ENCODE peak calls at places on chromosomes 3 and 15, in nine cellular contexts. One of them, this sample, is unnamed.

GRCh38 chr3:197541756-197542539 is 13.8 kb downstream of the BDH1 start:
- DNase-seq in heart left ventricle: no peak
- DNase-seq in esophagus squamous epithelium: no peak
- DNase-seq in Peyer's patch: no peak
- DNase-seq in neuronal stem cell: peak; percentile 67
- DNase-seq in hepatocyte: peak; percentile 71
- DNase-seq in body of pancreas: peak; percentile 46
- DNase-seq in heart right ventricle: peak; percentile 48
- DNase-seq in AG04450: peak; percentile 58
- DNase-seq in this sample: no peak

GRCh38 chr3:44883999-44884431 is 9.6 kb downstream of the TGM4 start:
- DNase-seq in heart left ventricle: no peak
- DNase-seq in esophagus squamous epithelium: no peak
- DNase-seq in Peyer's patch: no peak
- DNase-seq in neuronal stem cell: no peak
- DNase-seq in hepatocyte: peak; percentile 40
- DNase-seq in body of pancreas: no peak
- DNase-seq in heart right ventricle: no peak
- DNase-seq in AG04450: peak; percentile 77
- DNase-seq in this sample: no peak

GRCh38 chr3:52262447-52262846 is 16.0 kb downstream of the WDR82 start:
- DNase-seq in heart left ventricle: no peak
- DNase-seq in esophagus squamous epithelium: no peak
- DNase-seq in Peyer's patch: no peak
- DNase-seq in neuronal stem cell: no peak
- DNase-seq in hepatocyte: no peak
- DNase-seq in body of pancreas: no peak
- DNase-seq in heart right ventricle: no peak
- DNase-seq in AG04450: no peak
- DNase-seq in this sample: no peak

GRCh38 chr3:86180696-86181095 is 810.3 kb downstream of the VGLL3 start:
- DNase-seq in heart left ventricle: no peak
- DNase-seq in esophagus squamous epithelium: no peak
- DNase-seq in Peyer's patch: no peak
- DNase-seq in neuronal stem cell: no peak
- DNase-seq in hepatocyte: peak; percentile 16
- DNase-seq in body of pancreas: no peak
- DNase-seq in heart right ventricle: no peak
- DNase-seq in AG04450: no peak
- DNase-seq in this sample: no peak

GRCh38 chr15:65323071-65323511 is 18.6 kb downstream of the RNU5B-1 start:
- DNase-seq in heart left ventricle: no peak
- DNase-seq in esophagus squamous epithelium: no peak
- DNase-seq in Peyer's patch: no peak
- DNase-seq in neuronal stem cell: no peak
- DNase-seq in hepatocyte: peak; percentile 76
- DNase-seq in body of pancreas: peak; percentile 72
- DNase-seq in heart right ventricle: peak; percentile 72
- DNase-seq in AG04450: no peak
- DNase-seq in this sample: no peak

GRCh38 chr3:24740367-24740766 is 245.7 kb upstream of the THRB start:
- DNase-seq in heart left ventricle: no peak
- DNase-seq in esophagus squamous epithelium: no peak
- DNase-seq in Peyer's patch: no peak
- DNase-seq in neuronal stem cell: no peak
- DNase-seq in hepatocyte: no peak
- DNase-seq in body of pancreas: no peak
- DNase-seq in heart right ventricle: no peak
- DNase-seq in AG04450: no peak
- DNase-seq in this sample: no peak

GRCh38 chr3:134094491-134094890 is 64.8 kb upstream of the SLCO2A1 start:
- DNase-seq in heart left ventricle: no peak
- DNase-seq in esophagus squamous epithelium: no peak
- DNase-seq in Peyer's patch: no peak
- DNase-seq in neuronal stem cell: no peak
- DNase-seq in hepatocyte: no peak
- DNase-seq in body of pancreas: no peak
- DNase-seq in heart right ventricle: no peak
- DNase-seq in AG04450: peak; percentile 61
- DNase-seq in this sample: no peak

GRCh38 chr3:7800006-7800780 is 701.4 kb upstream of the LMCD1 start:
- DNase-seq in heart left ventricle: no peak
- DNase-seq in esophagus squamous epithelium: no peak
- DNase-seq in Peyer's patch: no peak
- DNase-seq in neuronal stem cell: no peak
- DNase-seq in hepatocyte: no peak
- DNase-seq in body of pancreas: no peak
- DNase-seq in heart right ventricle: no peak
- DNase-seq in AG04450: no peak
- DNase-seq in this sample: no peak

GRCh38 chr3:46892285-46893145 is 15.0 kb downstream of the PTH1R start:
- DNase-seq in heart left ventricle: peak; percentile 88
- DNase-seq in esophagus squamous epithelium: no peak
- DNase-seq in Peyer's patch: no peak
- DNase-seq in neuronal stem cell: peak; percentile 69
- DNase-seq in hepatocyte: peak; percentile 83
- DNase-seq in body of pancreas: peak; percentile 80
- DNase-seq in heart right ventricle: peak; percentile 77
- DNase-seq in AG04450: peak; percentile 8
- DNase-seq in this sample: no peak

GRCh38 chr3:86938706-86939105 is 52.2 kb downstream of the VGLL3 start:
- DNase-seq in heart left ventricle: no peak
- DNase-seq in esophagus squamous epithelium: no peak
- DNase-seq in Peyer's patch: no peak
- DNase-seq in neuronal stem cell: no peak
- DNase-seq in hepatocyte: no peak
- DNase-seq in body of pancreas: no peak
- DNase-seq in heart right ventricle: no peak
- DNase-seq in AG04450: peak; percentile 55
- DNase-seq in this sample: no peak

GRCh38 chr15:92801412-92801773 is 98.7 kb upstream of the CHD2 start:
- DNase-seq in heart left ventricle: no peak
- DNase-seq in esophagus squamous epithelium: no peak
- DNase-seq in Peyer's patch: no peak
- DNase-seq in neuronal stem cell: no peak
- DNase-seq in hepatocyte: no peak
- DNase-seq in body of pancreas: peak; percentile 19
- DNase-seq in heart right ventricle: no peak
- DNase-seq in AG04450: peak; percentile 61
- DNase-seq in this sample: no peak

GRCh38 chr3:138296639-138297038 is 33.0 kb downstream of the NME9 start:
- DNase-seq in heart left ventricle: no peak
- DNase-seq in esophagus squamous epithelium: no peak
- DNase-seq in Peyer's patch: no peak
- DNase-seq in neuronal stem cell: no peak
- DNase-seq in hepatocyte: no peak
- DNase-seq in body of pancreas: no peak
- DNase-seq in heart right ventricle: no peak
- DNase-seq in AG04450: no peak
- DNase-seq in this sample: no peak

GRCh38 chr15:98978153-98978552 is 29.4 kb downstream of the PGPEP1L start:
- DNase-seq in heart left ventricle: no peak
- DNase-seq in esophagus squamous epithelium: no peak
- DNase-seq in Peyer's patch: no peak
- DNase-seq in neuronal stem cell: no peak
- DNase-seq in hepatocyte: no peak
- DNase-seq in body of pancreas: no peak
- DNase-seq in heart right ventricle: no peak
- DNase-seq in AG04450: no peak
- DNase-seq in this sample: no peak

GRCh38 chr3:13581485-13582365 is 32.8 kb downstream of the FBLN2 start:
- DNase-seq in heart left ventricle: no peak
- DNase-seq in esophagus squamous epithelium: no peak
- DNase-seq in Peyer's patch: no peak
- DNase-seq in neuronal stem cell: no peak
- DNase-seq in hepatocyte: no peak
- DNase-seq in body of pancreas: no peak
- DNase-seq in heart right ventricle: no peak
- DNase-seq in AG04450: no peak
- DNase-seq in this sample: no peak

GRCh38 chr3:13579089-13579488 is 30.2 kb downstream of the FBLN2 start:
- DNase-seq in heart left ventricle: no peak
- DNase-seq in esophagus squamous epithelium: no peak
- DNase-seq in Peyer's patch: no peak
- DNase-seq in neuronal stem cell: no peak
- DNase-seq in hepatocyte: no peak
- DNase-seq in body of pancreas: no peak
- DNase-seq in heart right ventricle: no peak
- DNase-seq in AG04450: peak; percentile 49
- DNase-seq in this sample: no peak

GRCh38 chr3:13578246-13578645 is 29.3 kb downstream of the FBLN2 start:
- DNase-seq in heart left ventricle: no peak
- DNase-seq in esophagus squamous epithelium: no peak
- DNase-seq in Peyer's patch: no peak
- DNase-seq in neuronal stem cell: no peak
- DNase-seq in hepatocyte: no peak
- DNase-seq in body of pancreas: no peak
- DNase-seq in heart right ventricle: no peak
- DNase-seq in AG04450: no peak
- DNase-seq in this sample: no peak

GRCh38 chr3:13582366-13583250 is 33.7 kb downstream of the FBLN2 start:
- DNase-seq in heart left ventricle: no peak
- DNase-seq in esophagus squamous epithelium: no peak
- DNase-seq in Peyer's patch: no peak
- DNase-seq in neuronal stem cell: no peak
- DNase-seq in hepatocyte: no peak
- DNase-seq in body of pancreas: no peak
- DNase-seq in heart right ventricle: no peak
- DNase-seq in AG04450: no peak
- DNase-seq in this sample: no peak

GRCh38 chr3:13580256-13581023 is 31.5 kb downstream of the FBLN2 start:
- DNase-seq in heart left ventricle: no peak
- DNase-seq in esophagus squamous epithelium: no peak
- DNase-seq in Peyer's patch: no peak
- DNase-seq in neuronal stem cell: no peak
- DNase-seq in hepatocyte: peak; percentile 35
- DNase-seq in body of pancreas: no peak
- DNase-seq in heart right ventricle: no peak
- DNase-seq in AG04450: no peak
- DNase-seq in this sample: no peak
- H3K27me3 ChIP-seq in heart left ventricle: no peaks in the 10 kb centered on the region
- H3K27me3 ChIP-seq in esophagus squamous epithelium: no peaks in the 10 kb centered on the region
- H3K27me3 ChIP-seq in Peyer's patch: no peaks in the 10 kb centered on the region
- H3K27me3 ChIP-seq in neuronal stem cell: no peaks in the 10 kb centered on the region
- H3K27me3 ChIP-seq in hepatocyte: no peaks in the 10 kb centered on the region
- H3K27me3 ChIP-seq in body of pancreas: no peaks in the 10 kb centered on the region
- H3K27me3 ChIP-seq in heart right ventricle: no peaks in the 10 kb centered on the region
- H3K27me3 ChIP-seq in AG04450: peaks cover 2% of the 10 kb centered on the region
- H3K27me3 ChIP-seq in this sample: peaks cover 8% of the 10 kb centered on the region

GRCh38 chr3:65604863-65605526 is 433.7 kb downstream of the MAGI1 start:
- DNase-seq in heart left ventricle: no peak
- DNase-seq in esophagus squamous epithelium: no peak
- DNase-seq in Peyer's patch: no peak
- DNase-seq in neuronal stem cell: no peak
- DNase-seq in hepatocyte: no peak
- DNase-seq in body of pancreas: no peak
- DNase-seq in heart right ventricle: no peak
- DNase-seq in AG04450: no peak
- DNase-seq in this sample: no peak
- H3K9me3 ChIP-seq in heart left ventricle: no peaks in the 10 kb centered on the region
- H3K9me3 ChIP-seq in esophagus squamous epithelium: no peaks in the 10 kb centered on the region
- H3K9me3 ChIP-seq in Peyer's patch: no peaks in the 10 kb centered on the region
- H3K9me3 ChIP-seq in neuronal stem cell: no peaks in the 10 kb centered on the region
- H3K9me3 ChIP-seq in hepatocyte: no peaks in the 10 kb centered on the region
- H3K9me3 ChIP-seq in body of pancreas: no peaks in the 10 kb centered on the region
- H3K9me3 ChIP-seq in heart right ventricle: no peaks in the 10 kb centered on the region
- H3K9me3 ChIP-seq in AG04450: no peaks in the 10 kb centered on the region
- H3K9me3 ChIP-seq in this sample: no peaks in the 10 kb centered on the region

DNA sequence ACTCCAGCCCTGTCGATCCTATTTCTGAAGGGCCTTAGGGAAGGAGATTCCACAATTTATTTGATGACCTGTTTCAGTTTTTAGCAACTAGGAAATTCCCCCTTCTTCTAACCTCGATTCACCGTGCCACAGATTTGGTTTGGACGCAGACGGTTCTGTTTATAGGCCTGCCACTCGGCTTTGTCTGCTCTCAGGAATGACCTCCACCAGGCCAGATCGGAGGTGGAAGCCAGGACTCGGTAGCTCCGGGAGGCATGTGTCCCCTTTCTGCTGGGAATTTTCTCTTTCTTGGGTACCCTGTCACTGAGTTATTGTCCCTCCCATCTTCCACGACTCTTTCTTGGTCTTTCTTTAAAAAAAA is 85.5 kb upstream of the ETV5 start:
- DNase-seq in heart left ventricle: no peak
- DNase-seq in esophagus squamous epithelium: no peak
- DNase-seq in Peyer's patch: no peak
- DNase-seq in neuronal stem cell: no peak
- DNase-seq in hepatocyte: no peak
- DNase-seq in body of pancreas: no peak
- DNase-seq in heart right ventricle: no peak
- DNase-seq in AG04450: no peak
- DNase-seq in this sample: no peak
- H3K27me3 ChIP-seq in heart left ventricle: peaks cover 18% of the 10 kb centered on the region
- H3K27me3 ChIP-seq in esophagus squamous epithelium: no peaks in the 10 kb centered on the region
- H3K27me3 ChIP-seq in Peyer's patch: no peaks in the 10 kb centered on the region
- H3K27me3 ChIP-seq in neuronal stem cell: peaks cover 82% of the 10 kb centered on the region
- H3K27me3 ChIP-seq in hepatocyte: peaks cover 54% of the 10 kb centered on the region
- H3K27me3 ChIP-seq in body of pancreas: no peaks in the 10 kb centered on the region
- H3K27me3 ChIP-seq in heart right ventricle: peaks cover 24% of the 10 kb centered on the region
- H3K27me3 ChIP-seq in AG04450: peaks cover 46% of the 10 kb centered on the region
- H3K27me3 ChIP-seq in this sample: peaks cover 11% of the 10 kb centered on the region

GRCh38 chr15:25070357-25070963 is 115.7 kb downstream of the SNRPN start:
- DNase-seq in heart left ventricle: peak; percentile 14
- DNase-seq in esophagus squamous epithelium: no peak
- DNase-seq in Peyer's patch: no peak
- DNase-seq in neuronal stem cell: no peak
- DNase-seq in hepatocyte: no peak
- DNase-seq in body of pancreas: no peak
- DNase-seq in heart right ventricle: no peak
- DNase-seq in AG04450: no peak
- DNase-seq in this sample: no peak
- H3K9me3 ChIP-seq in heart left ventricle: peaks cover 100% of the 10 kb centered on the region
- H3K9me3 ChIP-seq in esophagus squamous epithelium: peaks cover 25% of the 10 kb centered on the region
- H3K9me3 ChIP-seq in Peyer's patch: peaks cover 100% of the 10 kb centered on the region
- H3K9me3 ChIP-seq in neuronal stem cell: peaks cover 98% of the 10 kb centered on the region
- H3K9me3 ChIP-seq in hepatocyte: peaks cover 63% of the 10 kb centered on the region
- H3K9me3 ChIP-seq in body of pancreas: peaks cover 100% of the 10 kb centered on the region
- H3K9me3 ChIP-seq in heart right ventricle: peaks cover 100% of the 10 kb centered on the region
- H3K9me3 ChIP-seq in AG04450: peaks cover 97% of the 10 kb centered on the region
- H3K9me3 ChIP-seq in this sample: peaks cover 9% of the 10 kb centered on the region

This sample was measured in HAP-1.